ENCODE peak calls at places on chromosomes 16 and 17, in four cellular contexts. One of them, this sample, is unnamed.

GRCh38 chr17:69058165-69058564 is 2.6 kb downstream of the ABCA9 start:
- DNase-seq in GM12878: no peak
- DNase-seq in K562: no peak
- DNase-seq in HepG2: peak
- DNase-seq in this sample: no peak

GRCh38 chr17:58452738-58453137 is 35.4 kb upstream of the RNF43 start:
- DNase-seq in GM12878: no peak
- DNase-seq in K562: no peak
- DNase-seq in HepG2: no peak
- DNase-seq in this sample: no peak

GRCh38 chr16:31351246-31351936 is 3.6 kb upstream of the ITGAX start:
- DNase-seq in HepG2: no peak
- DNase-seq in K562: no peak
- DNase-seq in GM12878: no peak
- DNase-seq in this sample: no peak

GRCh38 chr17:28372945-28373274 is 1.4 kb downstream of the SARM1 start:
- DNase-seq in K562: no peak
- DNase-seq in GM12878: no peak
- DNase-seq in HepG2: no peak
- DNase-seq in this sample: no peak

GRCh38 chr16:82280867-82281266 is 110.8 kb upstream of the MPHOSPH6 start:
- DNase-seq in GM12878: no peak
- DNase-seq in HepG2: no peak
- DNase-seq in K562: no peak
- DNase-seq in this sample: no peak

GRCh38 chr17:28372203-28372944 is 880 bp downstream of the SARM1 start:
- DNase-seq in HepG2: no peak
- DNase-seq in K562: no peak
- DNase-seq in GM12878: no peak
- DNase-seq in this sample: peak

GRCh38 chr17:68228817-68229570 is 18.8 kb upstream of the AMZ2 start:
- DNase-seq in HepG2: no peak
- DNase-seq in K562: no peak
- DNase-seq in GM12878: no peak
- DNase-seq in this sample: no peak

GRCh38 chr16:56980792-56981724 is 8.3 kb upstream of the NLRC5 start:
- DNase-seq in HepG2: no peak
- DNase-seq in GM12878: no peak
- DNase-seq in K562: no peak
- DNase-seq in this sample: no peak

GRCh38 chr17:34771891-34772290 is 189.4 kb downstream of the CCT6B start:
- DNase-seq in GM12878: no peak
- DNase-seq in K562: no peak
- DNase-seq in HepG2: no peak
- DNase-seq in this sample: no peak

GRCh38 chr17:19254651-19255050 is 17.5 kb downstream of the EPN2 start:
- DNase-seq in K562: no peak
- DNase-seq in HepG2: no peak
- DNase-seq in GM12878: no peak
- DNase-seq in this sample: no peak

GRCh38 chr16:67708368-67708771 is 10.7 kb downstream of the GFOD2 start:
- DNase-seq in K562: no peak
- DNase-seq in HepG2: no peak
- DNase-seq in GM12878: no peak
- DNase-seq in this sample: no peak

GRCh38 chr16:29182501-29182900 is 197.6 kb downstream of the LAT start:
- DNase-seq in K562: no peak
- DNase-seq in GM12878: no peak
- DNase-seq in HepG2: no peak
- DNase-seq in this sample: no peak

GRCh38 chr17:29569245-29569950 is 897 bp downstream of the TP53I13 start:
- DNase-seq in GM12878: no peak
- DNase-seq in HepG2: no peak
- DNase-seq in K562: no peak
- DNase-seq in this sample: peak

GRCh38 chr17:9244066-9245052 is 223.0 kb downstream of the NTN1 start:
- DNase-seq in GM12878: no peak
- DNase-seq in K562: no peak
- DNase-seq in HepG2: no peak
- DNase-seq in this sample: no peak

GRCh38 chr16:47584464-47585225 is 123.5 kb downstream of the PHKB start:
- DNase-seq in HepG2: no peak
- DNase-seq in GM12878: no peak
- DNase-seq in K562: no peak
- DNase-seq in this sample: no peak

GRCh38 chr16:28196331-28196987 is 15.3 kb downstream of the XPO6 start:
- DNase-seq in K562: no peak
- DNase-seq in HepG2: no peak
- DNase-seq in GM12878: no peak
- DNase-seq in this sample: no peak

GRCh38 chr17:44197980-44198720 is 1.5 kb downstream of the ATXN7L3 start:
- DNase-seq in GM12878: no peak
- DNase-seq in K562: peak
- DNase-seq in HepG2: no peak
- DNase-seq in this sample: no peak

GRCh38 chr17:48228720-48229119 is 121.2 kb downstream of the SNX11 start:
- DNase-seq in K562: peak
- DNase-seq in HepG2: no peak
- DNase-seq in GM12878: no peak
- DNase-seq in this sample: peak

GRCh38 chr17:1366234-1366633 is 33.8 kb downstream of the YWHAE start:
- DNase-seq in HepG2: no peak
- DNase-seq in K562: no peak
- DNase-seq in GM12878: no peak
- DNase-seq in this sample: no peak

GRCh38 chr17:1368588-1368987 is 31.4 kb downstream of the YWHAE start:
- DNase-seq in GM12878: no peak
- DNase-seq in K562: no peak
- DNase-seq in HepG2: no peak
- DNase-seq in this sample: no peak

GRCh38 chr17:1362964-1363363 is 37.1 kb downstream of the YWHAE start:
- DNase-seq in HepG2: no peak
- DNase-seq in GM12878: no peak
- DNase-seq in K562: no peak
- DNase-seq in this sample: no peak

GRCh38 chr17:1365445-1366039 is 34.5 kb downstream of the YWHAE start:
- DNase-seq in K562: peak
- DNase-seq in GM12878: peak
- DNase-seq in HepG2: peak
- DNase-seq in this sample: peak

GRCh38 chr17:1367351-1367745 is 32.7 kb downstream of the YWHAE start:
- DNase-seq in GM12878: no peak
- DNase-seq in HepG2: no peak
- DNase-seq in K562: no peak
- DNase-seq in this sample: no peak
- TF ChIP-seq ETV6 in GM12878: no peak
- TF ChIP-seq ETV6 in HepG2: no peak
- TF ChIP-seq ETV6 in K562: no peak
- TF ChIP-seq ETV6 in this sample: no peak

DNA sequence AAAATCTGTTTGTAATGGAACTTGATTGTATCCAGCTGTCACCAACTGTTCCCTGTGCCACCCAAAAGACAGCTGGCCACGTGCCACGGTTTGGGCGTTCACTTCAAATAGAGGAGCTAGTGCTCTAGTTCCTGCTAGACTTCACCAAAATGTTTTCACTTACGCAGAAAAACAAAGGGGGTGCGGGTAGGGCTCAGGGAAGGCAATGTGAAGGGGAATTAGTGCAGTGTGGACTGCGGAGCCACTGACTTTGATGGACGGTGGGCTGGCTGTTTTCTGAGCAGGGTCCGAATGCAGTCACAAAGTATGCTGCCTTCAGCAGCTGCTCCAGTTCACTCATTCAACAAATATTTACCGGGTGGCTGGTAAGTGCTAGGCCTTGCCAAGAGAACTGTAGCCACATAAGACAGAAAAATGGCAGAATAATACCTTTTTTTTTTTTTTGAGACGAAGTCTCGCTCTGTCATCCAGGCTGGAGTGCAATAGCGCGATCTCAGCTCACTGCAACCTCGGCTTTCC is 7.6 kb upstream of the CYTH1 start:
- DNase-seq in GM12878: no peak
- DNase-seq in K562: no peak
- DNase-seq in HepG2: no peak
- DNase-seq in this sample: no peak
- TF ChIP-seq ETV6 in GM12878: no peak
- TF ChIP-seq ETV6 in K562: no peak
- TF ChIP-seq ETV6 in HepG2: no peak
- TF ChIP-seq ETV6 in this sample: no peak

GRCh38 chr16:4640572-4641305 is 16.1 kb downstream of the MGRN1 start:
- DNase-seq in K562: no peak
- DNase-seq in HepG2: no peak
- DNase-seq in GM12878: no peak
- DNase-seq in this sample: no peak
- TF ChIP-seq ETV6 in K562: no peak
- TF ChIP-seq ETV6 in HepG2: no peak
- TF ChIP-seq ETV6 in GM12878: no peak
- TF ChIP-seq ETV6 in this sample: no peak

GRCh38 chr17:42200702-42201101 is 6.4 kb upstream of the GHDC start:
- DNase-seq in GM12878: no peak
- DNase-seq in HepG2: no peak
- DNase-seq in K562: no peak
- DNase-seq in this sample: no peak

GRCh38 chr17:42199411-42200011 is 5.2 kb upstream of the GHDC start:
- DNase-seq in HepG2: no peak
- DNase-seq in K562: peak
- DNase-seq in GM12878: no peak
- DNase-seq in this sample: no peak

GRCh38 chr17:42201155-42201772 is 7.0 kb upstream of the GHDC start:
- DNase-seq in HepG2: no peak
- DNase-seq in K562: no peak
- DNase-seq in GM12878: no peak
- DNase-seq in this sample: no peak

GRCh38 chr17:42197564-42198156 is 3.4 kb upstream of the GHDC start:
- DNase-seq in HepG2: no peak
- DNase-seq in GM12878: no peak
- DNase-seq in K562: no peak
- DNase-seq in this sample: no peak

DNA sequence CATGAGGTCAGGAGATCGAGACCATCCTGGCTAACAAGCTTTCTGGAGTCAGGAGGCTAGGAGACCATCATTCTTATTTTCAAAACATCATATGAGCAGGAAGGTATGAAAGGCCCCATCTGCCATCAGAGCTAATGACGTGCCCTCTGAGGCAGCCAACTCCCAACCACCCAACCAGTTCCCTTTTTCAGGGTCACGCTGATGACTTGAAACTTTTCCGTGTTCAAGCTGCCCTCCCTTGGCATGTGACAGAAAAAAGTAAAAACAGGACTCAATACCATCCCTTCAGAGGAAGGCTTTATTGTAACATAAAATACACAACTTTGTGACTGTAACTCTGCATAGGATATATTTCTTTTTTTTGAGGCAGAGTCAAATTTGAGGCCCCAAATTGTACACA is 4.6 kb upstream of the GHDC start:
- DNase-seq in K562: no peak
- DNase-seq in HepG2: no peak
- DNase-seq in GM12878: no peak
- DNase-seq in this sample: no peak
- TF ChIP-seq ETV6 in K562: no peak
- TF ChIP-seq ETV6 in HepG2: no peak
- TF ChIP-seq ETV6 in GM12878: no peak
- TF ChIP-seq ETV6 in this sample: no peak

DNA sequence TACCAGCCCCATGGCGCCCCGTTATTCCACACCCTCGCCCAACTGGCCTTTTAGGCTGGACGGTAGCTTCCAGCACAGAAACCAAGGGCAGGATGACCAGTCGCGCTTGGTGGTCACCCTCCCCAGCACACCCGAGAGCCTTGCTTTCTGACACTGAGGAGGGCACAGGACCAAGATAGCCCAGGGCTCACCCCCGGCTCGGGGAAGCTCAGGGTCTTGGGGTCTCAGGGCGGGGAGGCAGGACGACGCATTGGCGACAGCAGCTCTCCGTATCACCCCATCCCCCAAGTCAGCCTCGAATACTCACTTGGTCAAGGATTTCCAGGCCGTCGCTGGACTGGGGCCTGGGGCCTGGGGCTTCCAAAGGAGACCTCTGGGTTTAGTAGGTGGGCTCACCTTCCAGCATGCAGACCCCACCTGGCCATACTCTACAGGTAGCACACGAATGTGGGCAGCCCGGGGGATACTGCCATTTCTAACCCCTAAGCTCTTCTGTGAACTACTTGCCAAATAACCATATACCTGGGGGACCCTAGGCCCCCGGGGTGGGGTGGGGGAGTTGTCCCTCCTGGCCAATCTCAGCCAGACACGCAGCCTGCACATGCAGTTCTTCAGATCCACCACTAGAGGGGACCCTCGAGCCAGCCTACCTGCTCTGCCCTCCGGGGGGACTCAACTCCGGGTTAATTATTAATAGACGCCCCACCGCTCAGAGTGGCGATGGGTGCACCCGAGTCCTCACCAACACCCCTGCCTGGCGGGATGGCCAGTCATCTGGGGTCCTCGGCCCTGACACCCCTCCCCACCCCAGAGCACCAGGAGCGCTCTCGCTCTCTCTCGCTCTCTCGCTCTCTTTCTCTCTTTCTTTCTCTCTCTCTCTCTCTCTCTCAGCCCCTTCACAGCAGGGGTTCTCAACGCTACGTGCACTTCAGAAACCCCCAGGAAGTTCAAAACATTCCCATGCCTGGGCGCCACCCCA is 30.0 kb downstream of the TBC1D16 start:
- DNase-seq in K562: peak
- DNase-seq in GM12878: no peak
- DNase-seq in HepG2: peak
- DNase-seq in this sample: peak
- TF ChIP-seq ETV6 in K562: no peak
- TF ChIP-seq ETV6 in GM12878: no peak
- TF ChIP-seq ETV6 in HepG2: no peak
- TF ChIP-seq ETV6 in this sample: no peak

DNA sequence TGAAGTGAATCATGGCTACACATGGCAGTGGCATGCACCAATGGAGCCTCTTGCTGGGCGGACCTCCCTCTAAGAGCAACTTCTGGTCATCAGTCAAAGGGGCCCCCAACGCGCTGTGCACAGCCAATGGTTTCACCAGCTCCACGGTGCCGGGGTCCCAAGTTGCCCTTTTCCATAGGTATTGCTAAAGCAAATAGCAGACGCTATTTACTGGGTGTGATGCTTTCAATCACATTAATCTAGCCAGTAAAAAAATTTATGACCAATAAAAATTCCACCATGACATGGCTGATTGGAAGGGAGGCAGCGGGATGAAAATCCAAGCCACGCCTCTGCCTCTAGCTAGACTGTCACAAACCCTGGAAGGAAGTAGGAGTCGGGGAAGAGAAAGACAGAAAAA is 680.3 kb upstream of the SOX9 start:
- DNase-seq in K562: no peak
- DNase-seq in HepG2: no peak
- DNase-seq in GM12878: no peak
- DNase-seq in this sample: no peak
- TF ChIP-seq ETV6 in K562: no peak
- TF ChIP-seq ETV6 in HepG2: no peak
- TF ChIP-seq ETV6 in GM12878: no peak
- TF ChIP-seq ETV6 in this sample: no peak

DNA sequence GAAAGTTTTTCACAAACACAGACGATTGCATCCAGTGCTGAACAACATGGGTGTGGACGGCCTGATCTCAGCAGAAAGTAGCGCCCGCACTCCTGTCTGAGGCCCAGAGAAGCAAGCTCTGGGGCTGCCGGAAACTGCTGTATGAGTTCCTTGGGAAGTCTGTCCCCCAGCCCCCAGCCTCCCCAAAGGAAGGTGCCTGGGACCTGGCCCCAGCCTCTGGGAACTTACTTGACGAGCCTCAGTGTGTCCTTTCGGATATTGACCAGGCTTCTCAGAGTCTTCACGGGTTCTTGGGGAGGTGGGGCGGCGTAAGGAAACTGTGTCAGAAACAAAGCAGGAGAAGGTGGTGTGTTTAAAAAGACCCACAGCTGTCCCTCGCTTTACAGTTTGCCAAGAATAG is 32.4 kb upstream of the FOXJ1 start:
- DNase-seq in HepG2: no peak
- DNase-seq in K562: no peak
- DNase-seq in GM12878: no peak
- DNase-seq in this sample: no peak
- TF ChIP-seq ETV6 in HepG2: no peak
- TF ChIP-seq ETV6 in K562: no peak
- TF ChIP-seq ETV6 in GM12878: no peak
- TF ChIP-seq ETV6 in this sample: no peak